ENCODE peak calls at places on chromosomes 4 and X, in ten cellular contexts. V is stimulated activated CD4-positive, alpha-beta T cell treated with anti-CD3 and anti-CD28 coated beads, Interleukin-2, amount 100 ng/mL, for 24 hours; G is omental fat pad; J is C1 segment of cervical spinal cord; I is fibroblast of the aortic adventitia; U is IMR-90; F is endothelial cell; T is fibroblast of lung; P is Calu3; L is T follicular helper cell. N is an unnamed sample.

GRCh38 chr4:153345011-153345981 is 808 bp downstream of the MND1 start:
- DNase-seq in V (peak), G (no peak), J (peak), I (peak), U (peak), F (peak), T (peak), P (peak), L (peak), N (peak)

GRCh38 chr4:122996350-122996749 is 74.0 kb upstream of the NUDT6 start:
- DNase-seq in V (no peak), G (no peak), J (no peak), I (no peak), U (no peak), F (no peak), T (no peak), P (no peak), L (no peak), N (no peak)

GRCh38 chr4:144709159-144709558 is 63.2 kb downstream of the HHIP start:
- DNase-seq in V (no peak), G (no peak), J (no peak), I (peak), U (peak), F (no peak), T (no peak), P (no peak), L (no peak), N (no peak)

GRCh38 chr4:6829077-6829476 is 46.5 kb downstream of the KIAA0232 start:
- DNase-seq in V (no peak), G (no peak), J (no peak), I (peak), U (no peak), F (no peak), T (no peak), P (no peak), L (no peak), N (no peak)

GRCh38 chr4:88109123-88109864 is 49.1 kb downstream of the ABCG2 start:
- DNase-seq in V (no peak), G (no peak), J (no peak), I (peak), U (no peak), F (no peak), T (no peak), P (no peak), L (no peak), N (no peak)

GRCh38 chr4:140372607-140373327 is 679 bp upstream of the SCOC start:
- DNase-seq in V (peak), G (no peak), J (peak), I (peak), U (peak), F (no peak), T (no peak), P (no peak), L (peak), N (peak)

GRCh38 chrX:87160435-87161010 is 357.1 kb upstream of the KLHL4 start:
- DNase-seq in V (no peak), G (no peak), J (no peak), I (no peak), U (no peak), F (no peak), T (no peak), P (no peak), L (no peak), N (no peak)

GRCh38 chr4:83618991-83619390 is 83.1 kb downstream of the GPAT3 start:
- DNase-seq in V (no peak), G (no peak), J (no peak), I (no peak), U (peak), F (peak), T (peak), P (peak), L (no peak), N (no peak)

GRCh38 chr4:64551125-64551524 is 141.9 kb upstream of the TECRL start:
- DNase-seq in V (no peak), G (no peak), J (no peak), I (no peak), U (no peak), F (no peak), T (no peak), P (no peak), L (no peak), N (no peak)

GRCh38 chr4:86615501-86615900 is 21.4 kb downstream of the PTPN13 start:
- DNase-seq in V (no peak), G (no peak), J (no peak), I (no peak), U (no peak), F (no peak), T (no peak), P (no peak), L (no peak), N (no peak)

GRCh38 chr4:122710434-122711308 is 21.8 kb upstream of the BBS12 start:
- DNase-seq in V (peak), G (no peak), J (no peak), I (peak), U (peak), F (no peak), T (peak), P (peak), L (no peak), N (no peak)

GRCh38 chr4:110010797-110011196 is 98.1 kb downstream of the EGF start:
- DNase-seq in V (no peak), G (no peak), J (no peak), I (no peak), U (no peak), F (no peak), T (no peak), P (no peak), L (no peak), N (no peak)

GRCh38 chr4:25088342-25088952 is 57.7 kb upstream of the LGI2 start:
- DNase-seq in V (no peak), G (no peak), J (peak), I (no peak), U (peak), F (no peak), T (no peak), P (no peak), L (no peak), N (no peak)

GRCh38 chr4:159445671-159446070 is 342.8 kb downstream of the RAPGEF2 start:
- DNase-seq in V (no peak), G (no peak), J (no peak), I (no peak), U (no peak), F (no peak), T (no peak), P (no peak), L (no peak), N (no peak)

GRCh38 chr4:2797545-2798305 is 4.8 kb downstream of the SH3BP2 start:
- DNase-seq in V (peak), G (no peak), J (no peak), I (no peak), U (no peak), F (peak), T (no peak), P (no peak), L (peak), N (peak)